ENCODE peak calls at places on chromosomes 2 and 18, in eight cellular contexts. One of them, this sample, is unnamed.
A peak's percentile ranks its signal among the peaks of the same experiment; 100 is the strongest.

GRCh38 chr2:61350777-61351176 is 120.1 kb downstream of the USP34 start:
- DNase-seq in epithelial cell of esophagus: no peak
- DNase-seq in bronchial epithelial cell: no peak
- DNase-seq in dorsolateral prefrontal cortex: no peak
- DNase-seq in GM10248: no peak
- DNase-seq in fibroblast of the aortic adventitia: no peak
- DNase-seq in suprapubic skin: no peak
- DNase-seq in astrocyte: no peak
- DNase-seq in this sample: no peak

GRCh38 chr18:61991201-61991600 is 98.4 kb upstream of the RNF152 start:
- DNase-seq in epithelial cell of esophagus: peak; percentile 21
- DNase-seq in bronchial epithelial cell: peak; percentile 40
- DNase-seq in dorsolateral prefrontal cortex: no peak
- DNase-seq in GM10248: no peak
- DNase-seq in fibroblast of the aortic adventitia: peak; percentile 93
- DNase-seq in suprapubic skin: no peak
- DNase-seq in astrocyte: peak; percentile 77
- DNase-seq in this sample: no peak

GRCh38 chr2:15964936-15965563 is 24.7 kb downstream of the MYCN start:
- DNase-seq in epithelial cell of esophagus: no peak
- DNase-seq in bronchial epithelial cell: no peak
- DNase-seq in dorsolateral prefrontal cortex: no peak
- DNase-seq in GM10248: no peak
- DNase-seq in fibroblast of the aortic adventitia: no peak
- DNase-seq in suprapubic skin: no peak
- DNase-seq in astrocyte: no peak
- DNase-seq in this sample: no peak

GRCh38 chr2:15588329-15588919 is 3.2 kb upstream of the DDX1 start:
- DNase-seq in epithelial cell of esophagus: peak; percentile 66
- DNase-seq in bronchial epithelial cell: peak; percentile 46
- DNase-seq in dorsolateral prefrontal cortex: peak; percentile 71
- DNase-seq in GM10248: peak; percentile 32
- DNase-seq in fibroblast of the aortic adventitia: peak; percentile 59
- DNase-seq in suprapubic skin: no peak
- DNase-seq in astrocyte: peak; percentile 33
- DNase-seq in this sample: no peak

GRCh38 chr18:37481491-37481890 is 84.1 kb downstream of the CELF4 start:
- DNase-seq in epithelial cell of esophagus: peak; percentile 2
- DNase-seq in bronchial epithelial cell: peak; percentile 87
- DNase-seq in dorsolateral prefrontal cortex: no peak
- DNase-seq in GM10248: no peak
- DNase-seq in fibroblast of the aortic adventitia: no peak
- DNase-seq in suprapubic skin: no peak
- DNase-seq in astrocyte: no peak
- DNase-seq in this sample: no peak

GRCh38 chr2:62511636-62512035 is 5.6 kb upstream of the TMEM17 start:
- DNase-seq in epithelial cell of esophagus: no peak
- DNase-seq in bronchial epithelial cell: no peak
- DNase-seq in dorsolateral prefrontal cortex: no peak
- DNase-seq in GM10248: no peak
- DNase-seq in fibroblast of the aortic adventitia: no peak
- DNase-seq in suprapubic skin: no peak
- DNase-seq in astrocyte: no peak
- DNase-seq in this sample: no peak

GRCh38 chr2:40896358-40896757 is 444.5 kb upstream of the SLC8A1 start:
- DNase-seq in epithelial cell of esophagus: no peak
- DNase-seq in bronchial epithelial cell: no peak
- DNase-seq in dorsolateral prefrontal cortex: no peak
- DNase-seq in GM10248: no peak
- DNase-seq in fibroblast of the aortic adventitia: no peak
- DNase-seq in suprapubic skin: no peak
- DNase-seq in astrocyte: no peak
- DNase-seq in this sample: no peak

GRCh38 chr2:126792993-126793392 is 105.7 kb upstream of the TEX51 start:
- DNase-seq in epithelial cell of esophagus: no peak
- DNase-seq in bronchial epithelial cell: no peak
- DNase-seq in dorsolateral prefrontal cortex: peak; percentile 34
- DNase-seq in GM10248: no peak
- DNase-seq in fibroblast of the aortic adventitia: no peak
- DNase-seq in suprapubic skin: peak; percentile 28
- DNase-seq in astrocyte: no peak
- DNase-seq in this sample: peak; percentile 42

GRCh38 chr2:7891312-7891711 is 790.5 kb upstream of the ID2 start:
- DNase-seq in epithelial cell of esophagus: no peak
- DNase-seq in bronchial epithelial cell: no peak
- DNase-seq in dorsolateral prefrontal cortex: no peak
- DNase-seq in GM10248: no peak
- DNase-seq in fibroblast of the aortic adventitia: no peak
- DNase-seq in suprapubic skin: no peak
- DNase-seq in astrocyte: no peak
- DNase-seq in this sample: no peak

GRCh38 chr2:23662466-23662865 is 264.5 kb downstream of the ATAD2B start:
- DNase-seq in epithelial cell of esophagus: no peak
- DNase-seq in bronchial epithelial cell: no peak
- DNase-seq in dorsolateral prefrontal cortex: no peak
- DNase-seq in GM10248: no peak
- DNase-seq in fibroblast of the aortic adventitia: no peak
- DNase-seq in suprapubic skin: no peak
- DNase-seq in astrocyte: no peak
- DNase-seq in this sample: no peak

GRCh38 chr2:202690321-202690900 is 55.6 kb downstream of the FAM117B start:
- DNase-seq in epithelial cell of esophagus: peak; percentile 57
- DNase-seq in bronchial epithelial cell: peak; percentile 59
- DNase-seq in dorsolateral prefrontal cortex: no peak
- DNase-seq in GM10248: no peak
- DNase-seq in fibroblast of the aortic adventitia: no peak
- DNase-seq in suprapubic skin: no peak
- DNase-seq in astrocyte: peak; percentile 2
- DNase-seq in this sample: no peak

GRCh38 chr2:202689459-202689858 is 54.7 kb downstream of the FAM117B start:
- DNase-seq in epithelial cell of esophagus: peak; percentile 57
- DNase-seq in bronchial epithelial cell: no peak
- DNase-seq in dorsolateral prefrontal cortex: no peak
- DNase-seq in GM10248: no peak
- DNase-seq in fibroblast of the aortic adventitia: no peak
- DNase-seq in suprapubic skin: no peak
- DNase-seq in astrocyte: no peak
- DNase-seq in this sample: no peak

GRCh38 chr2:202693503-202693902 is 58.7 kb downstream of the FAM117B start:
- DNase-seq in epithelial cell of esophagus: peak; percentile 65
- DNase-seq in bronchial epithelial cell: peak; percentile 72
- DNase-seq in dorsolateral prefrontal cortex: no peak
- DNase-seq in GM10248: no peak
- DNase-seq in fibroblast of the aortic adventitia: no peak
- DNase-seq in suprapubic skin: no peak
- DNase-seq in astrocyte: no peak
- DNase-seq in this sample: no peak

GRCh38 chr2:202687276-202687675 is 52.5 kb downstream of the FAM117B start:
- DNase-seq in epithelial cell of esophagus: peak; percentile 29
- DNase-seq in bronchial epithelial cell: peak; percentile 35
- DNase-seq in dorsolateral prefrontal cortex: no peak
- DNase-seq in GM10248: no peak
- DNase-seq in fibroblast of the aortic adventitia: no peak
- DNase-seq in suprapubic skin: no peak
- DNase-seq in astrocyte: no peak
- DNase-seq in this sample: no peak

DNA sequence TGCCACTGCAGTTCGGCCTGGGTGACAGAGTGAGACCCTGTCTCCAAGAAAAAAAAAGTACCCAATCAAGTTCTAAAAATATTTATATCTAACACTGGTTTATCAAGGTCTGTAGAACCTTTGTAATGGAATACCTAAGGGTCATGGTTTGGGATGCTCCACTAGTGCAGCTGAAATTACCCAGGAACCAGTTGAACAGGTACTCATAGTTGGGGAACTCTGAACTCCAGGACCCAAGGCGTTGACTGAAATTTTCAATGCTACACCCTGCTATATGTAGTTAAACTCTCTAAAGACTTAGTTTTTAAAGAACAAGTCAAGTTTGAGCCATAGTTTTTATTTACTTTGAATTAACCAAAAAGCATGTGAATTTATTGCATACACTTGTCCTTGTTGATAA is 55.1 kb downstream of the FAM117B start:
- DNase-seq in epithelial cell of esophagus: peak; percentile 39
- DNase-seq in bronchial epithelial cell: peak; percentile 16
- DNase-seq in dorsolateral prefrontal cortex: no peak
- DNase-seq in GM10248: no peak
- DNase-seq in fibroblast of the aortic adventitia: no peak
- DNase-seq in suprapubic skin: no peak
- DNase-seq in astrocyte: no peak
- DNase-seq in this sample: no peak
- TF ChIP-seq CTCF in epithelial cell of esophagus: no peak
- TF ChIP-seq CTCF in bronchial epithelial cell: no peak
- TF ChIP-seq CTCF in dorsolateral prefrontal cortex: no peak
- TF ChIP-seq CTCF in GM10248: no peak
- TF ChIP-seq CTCF in fibroblast of the aortic adventitia: no peak
- TF ChIP-seq CTCF in suprapubic skin: no peak
- TF ChIP-seq CTCF in astrocyte: no peak
- TF ChIP-seq CTCF in this sample: no peak

DNA sequence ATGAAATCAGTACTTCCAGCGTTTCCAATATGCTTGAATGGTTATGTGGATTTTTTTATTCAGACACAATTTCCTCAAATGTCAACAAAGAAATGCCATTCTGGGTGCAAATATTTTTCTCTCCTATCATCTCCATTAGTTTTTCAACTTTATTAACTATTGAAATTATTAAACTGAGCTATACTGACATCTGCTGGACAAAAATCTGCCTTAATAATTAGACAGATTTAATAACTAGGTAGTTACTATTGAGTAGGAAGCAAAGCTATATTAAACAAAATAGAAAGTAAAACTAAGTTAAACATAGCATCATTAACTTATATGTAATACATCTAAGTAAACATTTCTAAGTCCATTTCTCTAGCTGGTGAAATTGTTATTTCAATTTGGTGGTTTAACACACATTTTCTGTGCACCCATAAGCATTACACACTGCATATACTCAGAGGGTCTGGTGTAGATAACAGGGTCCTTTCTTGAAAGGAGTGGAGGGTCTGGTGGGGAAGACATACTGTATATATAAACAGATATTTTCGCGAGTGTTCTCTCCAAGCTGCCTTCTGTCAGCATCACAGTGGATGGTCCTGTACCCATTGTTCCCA is 77.0 kb downstream of the LANCL1 start:
- DNase-seq in epithelial cell of esophagus: peak; percentile 33
- DNase-seq in bronchial epithelial cell: peak; percentile 43
- DNase-seq in dorsolateral prefrontal cortex: no peak
- DNase-seq in GM10248: no peak
- DNase-seq in fibroblast of the aortic adventitia: peak; percentile 35
- DNase-seq in suprapubic skin: no peak
- DNase-seq in astrocyte: peak; percentile 3
- DNase-seq in this sample: no peak
- TF ChIP-seq CTCF in epithelial cell of esophagus: peak; percentile 11
- TF ChIP-seq CTCF in bronchial epithelial cell: no peak
- TF ChIP-seq CTCF in dorsolateral prefrontal cortex: peak; percentile 58
- TF ChIP-seq CTCF in GM10248: peak; percentile 30
- TF ChIP-seq CTCF in fibroblast of the aortic adventitia: peak; percentile 36
- TF ChIP-seq CTCF in suprapubic skin: no peak
- TF ChIP-seq CTCF in astrocyte: peak; percentile 27
- TF ChIP-seq CTCF in this sample: peak; percentile 71

GRCh38 chr2:211089127-211089526 is 532.7 kb downstream of the CPS1 start:
- DNase-seq in epithelial cell of esophagus: no peak
- DNase-seq in bronchial epithelial cell: no peak
- DNase-seq in dorsolateral prefrontal cortex: no peak
- DNase-seq in GM10248: no peak
- DNase-seq in fibroblast of the aortic adventitia: no peak
- DNase-seq in suprapubic skin: no peak
- DNase-seq in astrocyte: no peak
- DNase-seq in this sample: no peak

GRCh38 chr2:211086049-211086448 is 529.6 kb downstream of the CPS1 start:
- DNase-seq in epithelial cell of esophagus: no peak
- DNase-seq in bronchial epithelial cell: no peak
- DNase-seq in dorsolateral prefrontal cortex: no peak
- DNase-seq in GM10248: no peak
- DNase-seq in fibroblast of the aortic adventitia: no peak
- DNase-seq in suprapubic skin: no peak
- DNase-seq in astrocyte: no peak
- DNase-seq in this sample: no peak

GRCh38 chr2:211085056-211085680 is 528.8 kb downstream of the CPS1 start:
- DNase-seq in epithelial cell of esophagus: peak; percentile 59
- DNase-seq in bronchial epithelial cell: peak; percentile 49
- DNase-seq in dorsolateral prefrontal cortex: no peak
- DNase-seq in GM10248: peak; percentile 10
- DNase-seq in fibroblast of the aortic adventitia: peak; percentile 70
- DNase-seq in suprapubic skin: no peak
- DNase-seq in astrocyte: peak; percentile 8
- DNase-seq in this sample: no peak
- TF ChIP-seq CTCF in epithelial cell of esophagus: peak; percentile 64
- TF ChIP-seq CTCF in bronchial epithelial cell: peak; percentile 46
- TF ChIP-seq CTCF in dorsolateral prefrontal cortex: peak; percentile 64
- TF ChIP-seq CTCF in GM10248: peak; percentile 55
- TF ChIP-seq CTCF in fibroblast of the aortic adventitia: peak; percentile 71
- TF ChIP-seq CTCF in suprapubic skin: no peak
- TF ChIP-seq CTCF in astrocyte: peak; percentile 72
- TF ChIP-seq CTCF in this sample: peak; percentile 84

GRCh38 chr2:49772299-49772970 is 618.1 kb upstream of the FSHR start:
- DNase-seq in epithelial cell of esophagus: no peak
- DNase-seq in bronchial epithelial cell: no peak
- DNase-seq in dorsolateral prefrontal cortex: no peak
- DNase-seq in GM10248: no peak
- DNase-seq in fibroblast of the aortic adventitia: no peak
- DNase-seq in suprapubic skin: no peak
- DNase-seq in astrocyte: no peak
- DNase-seq in this sample: no peak

GRCh38 chr2:49770919-49771318 is 616.6 kb upstream of the FSHR start:
- DNase-seq in epithelial cell of esophagus: peak; percentile 10
- DNase-seq in bronchial epithelial cell: peak; percentile 8
- DNase-seq in dorsolateral prefrontal cortex: peak; percentile 62
- DNase-seq in GM10248: peak; percentile 15
- DNase-seq in fibroblast of the aortic adventitia: no peak
- DNase-seq in suprapubic skin: no peak
- DNase-seq in astrocyte: peak; percentile 5
- DNase-seq in this sample: no peak
- TF ChIP-seq CTCF in epithelial cell of esophagus: peak; percentile 27
- TF ChIP-seq CTCF in bronchial epithelial cell: peak; percentile 34
- TF ChIP-seq CTCF in dorsolateral prefrontal cortex: peak; percentile 57
- TF ChIP-seq CTCF in GM10248: peak; percentile 44
- TF ChIP-seq CTCF in fibroblast of the aortic adventitia: no peak
- TF ChIP-seq CTCF in suprapubic skin: no peak
- TF ChIP-seq CTCF in astrocyte: peak; percentile 36
- TF ChIP-seq CTCF in this sample: peak; percentile 75

DNA sequence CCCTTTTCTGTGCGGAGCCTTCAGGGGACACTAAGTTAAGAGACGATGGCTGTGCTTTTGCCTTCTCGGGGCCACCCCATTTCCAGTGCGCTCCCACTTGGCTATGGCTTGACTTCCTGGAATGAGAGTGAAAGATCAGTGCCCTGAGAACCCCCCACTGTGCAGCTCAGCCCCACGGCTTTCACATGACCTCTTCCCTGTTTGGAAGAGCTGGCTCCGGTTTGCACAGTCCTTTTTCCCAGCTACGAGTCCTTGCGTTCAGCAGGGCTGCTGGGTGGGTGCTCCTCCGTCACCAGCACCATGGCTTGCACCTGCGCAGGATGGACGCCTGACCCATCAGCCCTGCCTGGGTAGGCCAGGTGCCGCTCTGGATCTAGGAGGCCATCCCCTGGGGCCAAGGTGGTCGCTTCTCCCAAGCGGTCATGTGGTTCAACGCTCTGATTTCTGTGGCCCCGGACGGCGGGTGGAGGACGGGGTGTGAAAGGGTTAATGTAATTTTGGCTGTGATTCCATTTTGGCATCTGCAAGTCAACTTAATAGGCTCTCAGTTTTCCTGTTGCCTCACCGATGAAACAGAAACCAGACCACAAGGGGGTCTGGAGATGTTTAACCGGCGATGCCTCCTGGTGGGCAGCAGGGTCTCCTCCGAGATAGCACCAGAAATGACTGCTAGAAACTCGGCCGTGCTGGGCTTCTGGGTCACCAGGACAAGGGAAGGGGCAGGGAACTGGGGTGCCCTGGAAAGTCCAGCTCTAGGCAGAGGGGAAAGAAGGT is 113.1 kb upstream of the HAAO start:
- DNase-seq in epithelial cell of esophagus: no peak
- DNase-seq in bronchial epithelial cell: no peak
- DNase-seq in dorsolateral prefrontal cortex: no peak
- DNase-seq in GM10248: no peak
- DNase-seq in fibroblast of the aortic adventitia: peak; percentile 62
- DNase-seq in suprapubic skin: no peak
- DNase-seq in astrocyte: no peak
- DNase-seq in this sample: no peak
- TF ChIP-seq CTCF in epithelial cell of esophagus: no peak
- TF ChIP-seq CTCF in bronchial epithelial cell: no peak
- TF ChIP-seq CTCF in dorsolateral prefrontal cortex: no peak
- TF ChIP-seq CTCF in GM10248: no peak
- TF ChIP-seq CTCF in fibroblast of the aortic adventitia: peak; percentile 36
- TF ChIP-seq CTCF in suprapubic skin: peak; percentile 26
- TF ChIP-seq CTCF in astrocyte: no peak
- TF ChIP-seq CTCF in this sample: no peak